ENCODE peak calls at places on chromosome 13, in eight cellular contexts. P, F, T, H, C, W, J and M are unnamed samples.
A peak's percentile ranks its signal among the peaks of the same experiment; 100 is the strongest.

GRCh38 chr13:112812306-112813034 is 122.6 kb downstream of the ATP11A start:
- DNase-seq in P (no peak), F (no peak), T (no peak), H (no peak), C (no peak), W (no peak), J (no peak), M (no peak)

GRCh38 chr13:108176685-108177274 is 38.6 kb downstream of the LIG4 start:
- DNase-seq in P (peak; percentile 16), F (no peak), T (no peak), H (peak; percentile 77), C (no peak), W (no peak), J (no peak), M (peak; percentile 43)

GRCh38 chr13:97387487-97388353 is 46.2 kb upstream of the RAP2A start:
- DNase-seq in P (no peak), F (no peak), T (no peak), H (no peak), C (no peak), W (no peak), J (no peak), M (no peak)

GRCh38 chr13:100637380-100637779 is 37.2 kb downstream of the TMTC4 start:
- DNase-seq in P (no peak), F (no peak), T (no peak), H (no peak), C (no peak), W (no peak), J (no peak), M (no peak)

GRCh38 chr13:25291691-25292090 is 4.4 kb upstream of the MTMR6 start:
- DNase-seq in P (no peak), F (no peak), T (no peak), H (no peak), C (no peak), W (no peak), J (no peak), M (no peak)

GRCh38 chr13:38657191-38657590 is 29.7 kb upstream of the FREM2 start:
- DNase-seq in P (no peak), F (no peak), T (no peak), H (no peak), C (no peak), W (no peak), J (no peak), M (no peak)

GRCh38 chr13:113148407-113148806 is 10.0 kb upstream of the PROZ start:
- DNase-seq in P (no peak), F (no peak), T (no peak), H (no peak), C (peak; percentile 56), W (no peak), J (no peak), M (no peak)

GRCh38 chr13:109741966-109742365 is 44.4 kb downstream of the IRS2 start:
- DNase-seq in P (no peak), F (no peak), T (no peak), H (no peak), C (peak; percentile 15), W (no peak), J (no peak), M (no peak)

GRCh38 chr13:81745391-81745790 is 1404.5 kb upstream of the SPRY2 start:
- DNase-seq in P (no peak), F (no peak), T (no peak), H (no peak), C (no peak), W (no peak), J (no peak), M (no peak)

GRCh38 chr13:93723316-93723715 is 496.7 kb downstream of the GPC6 start:
- DNase-seq in P (no peak), F (no peak), T (no peak), H (no peak), C (no peak), W (no peak), J (no peak), M (no peak)

GRCh38 chr13:71609271-71609670 is 257.7 kb downstream of the DACH1 start:
- DNase-seq in P (no peak), F (no peak), T (no peak), H (no peak), C (no peak), W (no peak), J (no peak), M (no peak)

GRCh38 chr13:39451860-39452301 is 151.1 kb downstream of the LHFPL6 start:
- DNase-seq in P (no peak), F (peak; percentile 40), T (no peak), H (peak; percentile 58), C (no peak), W (no peak), J (no peak), M (peak; percentile 21)

GRCh38 chr13:46749951-46750350 is 47.0 kb downstream of the ESD start:
- DNase-seq in P (no peak), F (no peak), T (no peak), H (no peak), C (no peak), W (no peak), J (no peak), M (no peak)

GRCh38 chr13:27968316-27969072 is 621 bp downstream of the CDX2 start:
- DNase-seq in P (no peak), F (no peak), T (no peak), H (peak; percentile 43), C (peak; percentile 69), W (no peak), J (no peak), M (no peak)

GRCh38 chr13:111903143-111903542 is 163.8 kb upstream of the SOX1 start:
- DNase-seq in P (no peak), F (no peak), T (no peak), H (no peak), C (peak; percentile 27), W (no peak), J (no peak), M (no peak)

GRCh38 chr13:74978596-74978995 is 503.4 kb downstream of the TBC1D4 start:
- DNase-seq in P (no peak), F (no peak), T (no peak), H (no peak), C (no peak), W (no peak), J (no peak), M (no peak)

GRCh38 chr13:93270769-93271753 is 44.5 kb downstream of the GPC6 start:
- DNase-seq in P (no peak), F (no peak), T (no peak), H (no peak), C (no peak), W (no peak), J (no peak), M (no peak)

GRCh38 chr13:80737513-80737912 is 396.6 kb upstream of the SPRY2 start:
- DNase-seq in P (no peak), F (peak; percentile 38), T (no peak), H (no peak), C (no peak), W (no peak), J (no peak), M (no peak)

GRCh38 chr13:35157143-35157755 is 215.2 kb downstream of the NBEA start:
- DNase-seq in P (no peak), F (no peak), T (peak; percentile 16), H (peak; percentile 49), C (no peak), W (no peak), J (peak; percentile 28), M (peak; percentile 31)

GRCh38 chr13:60696602-60697001 is 299.6 kb downstream of the TDRD3 start:
- DNase-seq in P (no peak), F (no peak), T (no peak), H (no peak), C (no peak), W (no peak), J (no peak), M (no peak)

GRCh38 chr13:94590744-94591143 is 5.2 kb downstream of the TGDS start:
- DNase-seq in P (no peak), F (no peak), T (no peak), H (no peak), C (no peak), W (no peak), J (peak; percentile 50), M (no peak)

GRCh38 chr13:28492527-28493367 is 2.2 kb downstream of the FLT1 start:
- DNase-seq in P (no peak), F (no peak), T (no peak), H (no peak), C (no peak), W (no peak), J (no peak), M (no peak)

GRCh38 chr13:38670627-38671026 is 16.2 kb upstream of the FREM2 start:
- DNase-seq in P (no peak), F (no peak), T (no peak), H (no peak), C (no peak), W (no peak), J (no peak), M (no peak)

GRCh38 chr13:26048745-26049144 is 3.1 kb downstream of the SHISA2 start:
- DNase-seq in P (no peak), F (no peak), T (no peak), H (no peak), C (no peak), W (no peak), J (no peak), M (peak; percentile 26)